ENCODE peak calls at places on chromosomes 2 and 18, in six cellular contexts. R is Caco-2, U is type B pancreatic cell, K is kidney, S is GM12865, I is H9. J is an unnamed sample.
A peak's percentile ranks its signal among the peaks of the same experiment; 100 is the strongest.

GRCh38 chr2:9256570-9257043 is 50.0 kb downstream of the ASAP2 start:
- DNase-seq in U (no peak), K (no peak), S (no peak), I (peak; percentile 46), R (peak; percentile 37), J (no peak)

GRCh38 chr18:3213231-3214059 is 6.3 kb downstream of the MYOM1 start:
- DNase-seq in I (no peak), K (no peak), U (no peak), S (peak; percentile 24), R (no peak), J (no peak)

GRCh38 chr2:106095478-106096392 is 98.4 kb downstream of the UXS1 start:
- DNase-seq in U (no peak), I (no peak), R (no peak), S (no peak), K (no peak), J (no peak)

GRCh38 chr18:79911009-79911870 is 40.2 kb downstream of the SLC66A2 start:
- DNase-seq in S (no peak), I (peak; percentile 47), U (peak; percentile 64), K (peak; percentile 56), R (no peak), J (no peak)

GRCh38 chr2:164917296-164917903 is 37.9 kb downstream of the SLC38A11 start:
- DNase-seq in K (no peak), S (no peak), R (peak; percentile 76), U (no peak), I (peak; percentile 43), J (no peak)

GRCh38 chr18:22170421-22171262 is 1.3 kb downstream of the GATA6 start:
- DNase-seq in R (peak; percentile 51), I (peak; percentile 47), S (no peak), K (peak; percentile 86), U (no peak), J (no peak)

GRCh38 chr2:174603280-174603679 is 5.7 kb upstream of the WIPF1 start:
- DNase-seq in K (no peak), S (peak; percentile 67), I (no peak), R (peak; percentile 43), U (no peak), J (no peak)

GRCh38 chr2:172430671-172431070 is 3.3 kb downstream of the ITGA6 start:
- DNase-seq in U (no peak), K (no peak), R (no peak), I (no peak), S (no peak), J (no peak)

GRCh38 chr18:70181015-70181414 is 24.5 kb downstream of the RTTN start:
- DNase-seq in I (no peak), S (no peak), U (no peak), K (no peak), R (peak; percentile 47), J (no peak)

GRCh38 chr2:904243-905024 is 46.2 kb upstream of the SNTG2 start:
- DNase-seq in U (no peak), R (no peak), K (no peak), S (no peak), I (peak; percentile 33), J (no peak)

GRCh38 chr2:162073776-162074578 is at the start of gene DPP4:
- DNase-seq in R (peak; percentile 89), S (peak; percentile 75), I (peak; percentile 66), U (peak; percentile 78), K (peak; percentile 92), J (peak; percentile 37)

GRCh38 chr2:134852518-134852917 is 14.1 kb downstream of the ACMSD start:
- DNase-seq in U (no peak), R (no peak), I (peak; percentile 37), K (no peak), S (no peak), J (no peak)

GRCh38 chr2:36338124-36338826 is 17.3 kb upstream of the CRIM1 start:
- DNase-seq in K (no peak), R (peak; percentile 78), U (no peak), I (no peak), S (no peak), J (no peak)

GRCh38 chr2:63587814-63588384 is 378 bp downstream of the WDPCP start:
- DNase-seq in U (peak; percentile 80), R (peak; percentile 6), K (no peak), I (no peak), S (no peak), J (no peak)

GRCh38 chr2:217940261-217941220 is 62.3 kb downstream of the TNS1 start:
- DNase-seq in R (no peak), S (no peak), I (no peak), K (peak; percentile 62), U (no peak), J (no peak)

GRCh38 chr2:238511614-238511950 is 84.9 kb downstream of the ASB1 start:
- DNase-seq in U (no peak), S (no peak), R (no peak), K (peak; percentile 37), I (no peak), J (no peak)

GRCh38 chr2:238259085-238260020 is 19.5 kb upstream of the HES6 start:
- DNase-seq in U (no peak), I (no peak), K (peak; percentile 65), R (no peak), S (no peak), J (no peak)

GRCh38 chr2:71796174-71796592 is 342.8 kb downstream of the DYSF start:
- DNase-seq in K (no peak), R (peak; percentile 44), S (no peak), U (no peak), I (no peak), J (no peak)

GRCh38 chr2:60652822-60653315 is 99.4 kb upstream of the BCL11A start:
- DNase-seq in K (no peak), I (no peak), R (no peak), U (no peak), S (no peak), J (no peak)

GRCh38 chr18:26491194-26491816 is 57.0 kb downstream of the KCTD1 start:
- DNase-seq in S (no peak), I (no peak), U (no peak), R (no peak), K (no peak), J (no peak)

GRCh38 chr2:65453916-65454315 is 21.5 kb upstream of the SPRED2 start:
- DNase-seq in R (peak; percentile 57), I (no peak), S (no peak), K (no peak), U (no peak), J (no peak)

GRCh38 chr18:79953921-79954651 is 2.6 kb upstream of the SLC66A2 start:
- DNase-seq in K (no peak), S (peak; percentile 18), U (peak; percentile 39), I (no peak), R (no peak), J (no peak)

GRCh38 chr2:137336067-137336466 is 570.7 kb downstream of the THSD7B start:
- DNase-seq in K (no peak), I (no peak), U (no peak), R (no peak), S (no peak), J (no peak)

GRCh38 chr2:129178356-129178755 is 801.1 kb upstream of the RAB6C start:
- DNase-seq in R (no peak), K (peak; percentile 86), S (no peak), U (no peak), I (no peak), J (no peak)

GRCh38 chr18:42736074-42736473 is 379.4 kb downstream of the RIT2 start:
- DNase-seq in I (no peak), K (no peak), U (no peak), R (no peak), S (no peak), J (no peak)

GRCh38 chr18:59127047-59127446 is 12.6 kb upstream of the SEC11C start:
- DNase-seq in I (peak; percentile 31), K (no peak), R (peak; percentile 1), S (no peak), U (no peak), J (no peak)

GRCh38 chr2:61620244-61621159 is 82.3 kb upstream of the XPO1 start:
- DNase-seq in I (no peak), R (no peak), K (no peak), S (peak; percentile 32), U (no peak), J (no peak)

GRCh38 chr2:143263045-143263625 is 133.9 kb downstream of the ARHGAP15 start:
- DNase-seq in S (no peak), I (peak; percentile 38), R (no peak), K (no peak), U (no peak), J (no peak)

GRCh38 chr2:232268631-232269030 is 109.9 kb upstream of the ALPP start:
- DNase-seq in I (no peak), U (no peak), S (no peak), K (no peak), R (no peak), J (no peak)

GRCh38 chr2:24159708-24160107 is 15.1 kb upstream of the FAM228A start:
- DNase-seq in I (no peak), U (no peak), K (no peak), R (no peak), S (no peak), J (no peak)
- TF ChIP-seq CTCF in I (no peak), U (no peak), K (no peak), R (no peak), S (no peak), J (no peak)

DNA sequence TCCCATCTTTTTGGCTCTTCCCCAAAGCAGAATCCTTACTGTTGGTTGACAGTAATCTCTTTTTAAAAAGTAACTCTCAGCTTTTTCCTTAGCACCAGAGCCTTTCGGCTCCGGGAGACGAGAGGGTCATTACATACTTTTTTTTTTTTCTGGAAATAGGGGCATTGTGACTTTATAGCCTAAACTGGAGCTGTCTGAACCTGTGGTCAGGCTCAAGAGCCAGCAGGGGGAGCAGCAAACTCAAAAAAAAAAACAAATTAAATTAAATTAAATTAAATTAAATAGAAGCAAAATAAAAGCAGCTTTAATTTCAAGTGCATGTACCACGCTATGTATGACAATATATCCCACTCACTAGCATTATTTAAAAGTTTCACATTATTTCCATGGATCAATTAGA is 156.6 kb downstream of the DTNA start:
- DNase-seq in R (no peak), S (no peak), K (no peak), U (no peak), I (no peak), J (no peak)
- TF ChIP-seq CTCF in R (peak; percentile 45), S (peak; percentile 23), K (peak; percentile 13), U (peak; percentile 78), I (peak; percentile 77), J (peak; percentile 32)

GRCh38 chr18:49613141-49613641 is 51.3 kb downstream of the LIPG start:
- DNase-seq in U (no peak), K (peak; percentile 84), S (no peak), I (peak; percentile 92), R (no peak), J (no peak)

GRCh38 chr18:49616618-49617328 is 54.9 kb downstream of the LIPG start:
- DNase-seq in S (peak; percentile 24), R (no peak), U (no peak), K (no peak), I (no peak), J (no peak)

GRCh38 chr18:49612515-49613033 is 50.7 kb downstream of the LIPG start:
- DNase-seq in K (no peak), S (peak; percentile 71), R (no peak), I (peak; percentile 78), U (no peak), J (no peak)

GRCh38 chr18:49611316-49611715 is 49.5 kb downstream of the LIPG start:
- DNase-seq in S (no peak), R (no peak), U (no peak), K (no peak), I (no peak), J (no peak)

GRCh38 chr18:49613741-49614151 is 51.9 kb downstream of the LIPG start:
- DNase-seq in R (no peak), I (peak; percentile 35), K (no peak), U (no peak), S (no peak), J (no peak)
- TF ChIP-seq CTCF in R (no peak), I (no peak), K (no peak), U (no peak), S (no peak), J (no peak)

GRCh38 chr2:196233808-196234501 is 62.6 kb upstream of the STK17B start:
- DNase-seq in K (no peak), I (no peak), S (peak; percentile 49), U (no peak), R (no peak), J (no peak)
- TF ChIP-seq CTCF in K (no peak), I (no peak), S (no peak), U (no peak), R (no peak), J (no peak)